ENCODE peak calls at places on chromosomes 11 and 22, in nine cellular contexts. S is upper lobe of right lung; K is CD8-positive, alpha-beta T cell; P is astrocyte of the spinal cord; G is MM.1S; R is cardiac fibroblast; C is NB4; B is heart right ventricle; D is GM23338. J is an unnamed sample.

GRCh38 chr11:104462346-104462745 is 298.4 kb upstream of the PDGFD start:
- DNase-seq in S (no peak), K (no peak), P (peak; percentile 62), G (no peak), R (peak; percentile 67), C (peak; percentile 3), B (peak; percentile 25), D (no peak), J (no peak)

GRCh38 chr11:73177380-73178091 is 35.4 kb upstream of the FCHSD2 start:
- DNase-seq in S (no peak), K (no peak), P (no peak), G (no peak), R (peak; percentile 71), C (no peak), B (peak; percentile 40), D (no peak), J (no peak)

GRCh38 chr22:46187862-46188261 is 37.5 kb downstream of the PPARA start:
- DNase-seq in S (no peak), K (no peak), P (no peak), G (peak; percentile 13), R (no peak), C (no peak), B (no peak), D (no peak), J (no peak)

GRCh38 chr11:67262731-67263675 is 3.3 kb upstream of the GRK2 start:
- DNase-seq in S (peak; percentile 88), K (peak; percentile 79), P (peak; percentile 68), G (peak; percentile 76), R (peak; percentile 84), C (peak; percentile 92), B (peak; percentile 87), D (peak; percentile 91), J (no peak)

GRCh38 chr22:48824673-48825651 is 1002.7 kb downstream of the BRD1 start:
- DNase-seq in S (peak; percentile 48), K (no peak), P (no peak), G (no peak), R (no peak), C (no peak), B (no peak), D (no peak), J (no peak)

GRCh38 chr11:67437082-67437821 is at the start of gene PTPRCAP:
- DNase-seq in S (no peak), K (peak; percentile 85), P (no peak), G (no peak), R (no peak), C (peak; percentile 96), B (no peak), D (peak; percentile 62), J (no peak)

GRCh38 chr22:39634530-39635399 is 64.2 kb downstream of the CACNA1I start:
- DNase-seq in S (no peak), K (no peak), P (peak; percentile 87), G (no peak), R (peak; percentile 83), C (peak; percentile 52), B (no peak), D (no peak), J (peak; percentile 26)

GRCh38 chr22:37229805-37230672 is 14.0 kb downstream of the RAC2 start:
- DNase-seq in S (peak; percentile 80), K (peak; percentile 92), P (peak; percentile 30), G (peak; percentile 89), R (peak; percentile 34), C (peak; percentile 96), B (no peak), D (no peak), J (no peak)

GRCh38 chr22:37771702-37772427 is 35.9 kb upstream of the GCAT start:
- DNase-seq in S (no peak), K (no peak), P (no peak), G (no peak), R (no peak), C (no peak), B (no peak), D (no peak), J (no peak)

DNA sequence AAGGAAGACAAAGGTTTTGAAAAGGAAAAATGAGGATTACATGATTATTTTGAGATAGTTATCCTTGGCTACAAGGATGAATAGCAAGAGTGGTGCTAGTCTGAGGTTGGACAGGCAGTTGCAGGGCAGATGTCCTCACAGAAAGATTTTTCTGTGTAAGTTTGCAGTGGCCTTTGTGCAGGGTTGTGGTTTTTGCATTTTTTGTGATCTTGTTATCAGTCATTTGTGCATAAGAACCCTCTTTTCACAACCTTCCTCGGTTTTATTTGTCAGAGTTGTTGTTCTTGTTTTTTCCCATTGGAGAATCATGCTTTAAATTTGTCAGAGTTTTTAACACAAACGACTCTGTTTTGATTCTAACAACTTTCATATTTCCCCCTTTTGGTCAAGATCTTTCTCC is 1.4 kb downstream of the CCDC134 start:
- DNase-seq in S (no peak), K (no peak), P (no peak), G (no peak), R (no peak), C (no peak), B (no peak), D (no peak), J (no peak)
- H3K4me3 ChIP-seq in S (no peak overlapping the region), K (no peak overlapping the region), P (no peak overlapping the region), G (peak overlapping the region; percentile 84), R (no peak overlapping the region), C (peak overlapping the region; percentile 84), B (no peak overlapping the region), D (peak overlapping the region; percentile 94), J (peak overlapping the region; percentile 9)

GRCh38 chr11:82906931-82907330 is 5.4 kb downstream of the DDIAS start:
- DNase-seq in S (no peak), K (no peak), P (peak; percentile 16), G (no peak), R (no peak), C (no peak), B (no peak), D (no peak), J (no peak)

GRCh38 chr11:82906236-82906635 is 4.7 kb downstream of the DDIAS start:
- DNase-seq in S (no peak), K (no peak), P (peak; percentile 55), G (peak; percentile 54), R (peak; percentile 57), C (peak; percentile 45), B (no peak), D (peak; percentile 74), J (no peak)

GRCh38 chr11:82903843-82904586 is 2.5 kb downstream of the DDIAS start:
- DNase-seq in S (no peak), K (no peak), P (no peak), G (no peak), R (no peak), C (no peak), B (no peak), D (no peak), J (no peak)

GRCh38 chr11:82908311-82908710 is 6.8 kb downstream of the DDIAS start:
- DNase-seq in S (no peak), K (no peak), P (no peak), G (no peak), R (no peak), C (no peak), B (no peak), D (peak; percentile 8), J (no peak)

DNA sequence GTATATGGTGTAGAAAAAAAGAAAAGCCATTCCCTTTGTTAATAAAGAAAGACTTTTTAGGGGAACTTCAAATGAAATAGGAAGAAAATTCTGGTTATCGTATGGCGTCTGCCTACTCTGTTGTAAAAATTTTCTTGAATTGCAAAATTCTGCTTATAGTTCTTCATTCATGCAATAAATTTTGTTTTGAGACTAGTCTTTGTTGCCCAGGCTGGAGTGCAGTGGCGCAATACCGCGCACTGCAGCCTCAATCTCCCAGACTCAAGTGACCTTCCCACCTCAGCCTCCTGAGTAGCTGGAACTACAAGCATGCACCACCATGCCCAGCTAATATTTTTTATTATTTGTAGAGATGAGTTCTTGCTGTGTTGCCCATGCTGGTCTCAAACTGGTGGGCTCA is 5.8 kb downstream of the DDIAS start:
- DNase-seq in S (peak; percentile 69), K (no peak), P (no peak), G (no peak), R (no peak), C (peak; percentile 46), B (no peak), D (no peak), J (no peak)
- TF ChIP-seq CTCF in S (no peak), K (no peak), P (no peak), G (no peak), R (no peak), C (no peak), B (no peak), D (no peak), J (no peak)

DNA sequence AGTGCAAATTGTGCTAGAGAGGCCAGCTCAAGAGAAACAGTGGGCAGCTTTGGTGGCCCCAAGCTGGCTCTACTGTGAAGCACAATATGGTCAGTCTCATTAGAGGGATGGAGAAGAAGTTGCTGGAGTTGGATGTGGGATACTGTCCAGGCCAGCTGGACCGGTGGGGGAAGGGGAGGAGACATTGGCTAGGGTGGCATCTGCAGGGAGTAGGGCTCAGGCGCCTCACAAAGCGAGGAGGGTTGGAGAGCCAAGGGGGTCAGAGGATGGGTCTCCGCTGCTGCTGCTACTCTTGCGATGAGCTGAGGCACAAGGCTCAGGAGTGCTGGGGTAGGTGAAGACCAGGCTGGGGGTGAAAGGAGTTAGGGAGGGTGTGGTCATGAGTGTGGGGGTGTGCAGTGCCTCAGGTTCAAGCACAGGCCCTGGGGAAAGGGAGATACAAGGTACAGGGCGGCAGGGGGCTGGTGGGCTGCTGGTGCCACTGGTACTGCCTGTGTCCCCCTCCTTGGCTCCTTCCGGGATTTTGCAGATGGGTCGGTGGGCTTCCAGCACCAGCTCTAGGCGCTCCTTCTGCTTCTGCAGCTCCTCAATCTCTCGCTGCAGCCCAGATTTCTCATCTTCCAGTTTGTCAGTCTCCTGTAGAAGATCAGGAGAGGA is 2.3 kb downstream of the CCDC85B start:
- DNase-seq in S (no peak), K (no peak), P (no peak), G (no peak), R (no peak), C (no peak), B (peak; percentile 18), D (no peak), J (no peak)
- H3K4me3 ChIP-seq in S (peak overlapping the region; percentile 91), K (peak overlapping the region; percentile 1), P (no peak overlapping the region), G (no peak overlapping the region), R (peak overlapping the region; percentile 5), C (peak overlapping the region; percentile 78), B (peak overlapping the region; percentile 92), D (peak overlapping the region; percentile 93), J (peak overlapping the region; percentile 73)

GRCh38 chr11:117780456-117780855 is 16.6 kb downstream of the DSCAML1 start:
- DNase-seq in S (no peak), K (no peak), P (no peak), G (no peak), R (no peak), C (no peak), B (no peak), D (peak; percentile 20), J (no peak)
- TF ChIP-seq CTCF in S (no peak), K (no peak), P (no peak), G (no peak), R (no peak), C (no peak), B (no peak), D (no peak), J (no peak)